ENCODE peak calls at places on chromosomes 7 and 10, in ten cellular contexts. Y is body of pancreas; Q is upper lobe of left lung; Z is spleen; S is CD8-positive, alpha-beta T cell; T is GM13976; I is bronchial epithelial cell; J is A549; P is HL-60; A is WTC11. G is an unnamed sample.

GRCh38 chr7:18102576-18102975 is 74.9 kb upstream of the PRPS1L1 start:
- DNase-seq in T (no peak), P (no peak), J (no peak), Z (no peak), A (no peak), Y (no peak), I (no peak), Q (no peak), S (no peak), G (no peak)

GRCh38 chr7:75727881-75728592 is 10.7 kb downstream of the HIP1 start:
- DNase-seq in I (peak; percentile 79), J (peak; percentile 52), P (no peak), S (peak; percentile 34), Q (peak; percentile 81), T (peak; percentile 33), A (no peak), Z (peak; percentile 78), Y (peak; percentile 80), G (no peak)

GRCh38 chr10:22611425-22612111 is 102.8 kb downstream of the PIP4K2A start:
- DNase-seq in Y (no peak), I (no peak), A (no peak), J (no peak), P (no peak), S (peak; percentile 58), Q (no peak), T (peak; percentile 40), Z (no peak), G (no peak)

GRCh38 chr10:47104786-47105385 is 193.7 kb downstream of the PTPN20 start:
- DNase-seq in Y (no peak), T (no peak), S (no peak), J (no peak), P (peak; percentile 89), Z (no peak), Q (peak; percentile 17), A (no peak), I (no peak), G (no peak)

GRCh38 chr7:153682628-153683027 is 369.6 kb upstream of the DPP6 start:
- DNase-seq in Y (no peak), I (no peak), J (no peak), S (no peak), Q (no peak), Z (no peak), P (no peak), A (no peak), T (no peak), G (no peak)

GRCh38 chr10:131195552-131196159 is 115.9 kb downstream of the TCERG1L start:
- DNase-seq in Z (peak; percentile 61), Q (peak; percentile 71), J (no peak), A (no peak), S (no peak), Y (no peak), I (no peak), T (no peak), P (no peak), G (peak; percentile 22)

GRCh38 chr7:155193716-155194115 is 104.0 kb upstream of the INSIG1 start:
- DNase-seq in S (no peak), P (no peak), J (no peak), T (no peak), Q (no peak), I (no peak), A (no peak), Z (no peak), Y (no peak), G (no peak)

GRCh38 chr7:100469227-100470044 is 5.4 kb upstream of the SPACDR start:
- DNase-seq in J (peak; percentile 90), S (peak; percentile 75), T (peak; percentile 92), Q (peak; percentile 91), Z (peak; percentile 96), Y (peak; percentile 91), A (peak; percentile 95), P (peak; percentile 73), I (peak; percentile 42), G (peak; percentile 96)

GRCh38 chr10:130756651-130757050 is 554.9 kb downstream of the TCERG1L start:
- DNase-seq in P (no peak), Z (peak; percentile 33), S (no peak), Q (no peak), T (no peak), Y (peak; percentile 4), A (no peak), I (no peak), J (no peak), G (peak; percentile 9)

GRCh38 chr7:155763721-155764431 is 48.4 kb downstream of the SHH start:
- DNase-seq in P (peak; percentile 18), Z (peak; percentile 86), Y (no peak), A (no peak), I (no peak), S (peak; percentile 23), T (peak; percentile 76), Q (no peak), J (no peak), G (no peak)

GRCh38 chr7:17405786-17406185 is 107.3 kb downstream of the AHR start:
- DNase-seq in T (no peak), Z (no peak), Y (no peak), I (peak; percentile 97), Q (no peak), S (no peak), J (peak; percentile 62), A (no peak), P (no peak), G (no peak)

GRCh38 chr10:21170216-21170615 is 273.1 kb upstream of the NEBL start:
- DNase-seq in Z (no peak), S (no peak), Q (no peak), J (no peak), I (no peak), Y (no peak), P (no peak), T (no peak), A (no peak), G (no peak)

GRCh38 chr10:21169271-21169670 is 272.2 kb upstream of the NEBL start:
- DNase-seq in A (no peak), P (no peak), Q (no peak), Y (peak; percentile 19), J (no peak), Z (no peak), I (no peak), T (no peak), S (no peak), G (no peak)

GRCh38 chr10:21171936-21172773 is 275.0 kb upstream of the NEBL start:
- DNase-seq in S (no peak), Z (no peak), I (no peak), P (no peak), J (no peak), Y (peak; percentile 53), T (no peak), Q (no peak), A (no peak), G (no peak)

GRCh38 chr10:21172774-21173432 is 275.8 kb upstream of the NEBL start:
- DNase-seq in S (no peak), Q (peak; percentile 86), T (peak; percentile 36), Y (peak; percentile 51), Z (no peak), J (peak; percentile 38), A (peak; percentile 20), I (no peak), P (no peak), G (peak; percentile 48)

DNA sequence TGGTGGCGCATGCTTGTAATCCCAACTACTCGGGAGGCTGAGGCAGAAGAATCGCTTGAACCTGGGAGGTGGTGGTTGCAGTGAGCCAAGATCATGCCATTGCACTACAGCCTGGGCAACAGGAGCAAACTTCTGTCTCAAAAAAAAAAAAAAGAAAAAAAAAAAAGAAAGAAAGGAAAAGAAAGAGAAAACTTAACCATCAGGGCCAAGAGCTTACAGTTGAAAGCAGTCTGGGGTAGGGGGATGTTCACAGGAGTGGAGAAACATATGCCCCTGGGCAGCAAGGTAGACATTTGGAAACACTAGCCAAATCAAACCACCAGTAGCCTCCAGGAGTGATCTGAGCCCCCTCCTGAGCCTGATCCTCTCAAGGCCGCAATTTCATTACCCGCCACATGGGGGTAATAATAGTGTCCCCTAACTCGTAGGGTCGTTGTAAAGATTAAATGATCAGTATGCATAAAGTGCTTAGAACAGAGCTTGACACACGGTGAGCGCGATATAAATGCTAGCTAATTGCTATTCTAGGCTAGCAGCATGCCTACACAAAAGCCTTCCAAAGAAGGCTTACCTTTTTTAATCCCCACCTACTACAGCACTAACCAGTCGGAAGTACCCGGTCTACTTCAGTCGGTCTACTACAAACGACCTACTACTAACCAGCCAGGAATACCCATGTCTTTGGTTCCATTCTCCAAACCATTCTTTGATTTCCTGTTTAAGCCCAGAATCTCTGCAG is 274.3 kb upstream of the NEBL start:
- DNase-seq in A (peak; percentile 52), Y (no peak), T (no peak), Z (no peak), Q (no peak), P (no peak), S (no peak), J (peak; percentile 43), I (no peak), G (no peak)
- TF ChIP-seq CTCF in A (peak; percentile 51), Y (peak; percentile 16), T (no peak), Z (no peak), Q (no peak), P (no peak), S (no peak), J (no peak), I (peak; percentile 24), G (peak; percentile 43)

GRCh38 chr10:2985729-2986232 is 81.6 kb upstream of the PFKP start:
- DNase-seq in S (no peak), Q (no peak), Y (peak; percentile 73), A (no peak), P (no peak), I (peak; percentile 92), J (peak; percentile 56), T (no peak), Z (no peak), G (no peak)
- TF ChIP-seq CTCF in S (no peak), Q (no peak), Y (no peak), A (no peak), P (no peak), I (peak; percentile 30), J (no peak), T (no peak), Z (no peak), G (no peak)

DNA sequence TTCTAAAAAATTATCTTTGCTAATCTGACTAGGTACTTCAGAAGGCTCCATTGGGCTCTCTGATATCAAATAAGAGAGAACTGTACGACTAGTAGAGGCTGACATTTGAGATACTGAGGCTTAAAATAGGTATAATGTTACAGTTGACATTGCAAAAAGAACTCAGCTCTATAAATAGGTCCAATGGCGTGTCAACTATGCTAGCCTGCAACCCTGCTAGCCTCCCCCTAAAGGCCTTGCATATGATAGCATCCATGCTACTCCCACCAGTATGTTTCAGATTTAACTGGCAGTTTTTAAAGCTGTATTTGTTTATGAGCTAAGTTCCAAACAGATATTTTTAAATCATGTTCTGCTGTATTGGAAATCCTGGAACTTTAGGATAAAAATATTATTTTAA is at the start of gene PPP1R3A:
- DNase-seq in Q (no peak), P (no peak), T (no peak), J (no peak), Z (no peak), I (no peak), A (no peak), S (no peak), Y (no peak), G (no peak)
- TF ChIP-seq CTCF in Q (no peak), P (no peak), T (no peak), J (no peak), Z (no peak), I (no peak), A (no peak), S (no peak), Y (no peak), G (no peak)

DNA sequence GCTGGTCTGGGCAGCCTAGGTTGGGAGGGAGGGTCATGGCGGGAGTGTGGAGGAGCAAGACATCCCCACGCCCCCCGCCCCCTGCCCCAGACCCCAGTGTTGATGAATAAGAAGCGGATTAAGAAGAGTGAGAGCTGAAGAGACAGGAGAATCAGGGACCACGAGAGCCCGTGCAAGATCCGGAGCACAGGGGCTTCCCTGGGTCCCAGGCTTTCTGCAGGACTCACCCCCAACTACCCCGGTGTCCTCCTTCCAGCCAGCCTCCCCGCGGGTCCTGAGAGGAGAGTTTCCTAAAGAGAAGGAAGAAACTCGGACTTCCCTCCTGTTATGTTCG is 20.1 kb downstream of the GHRHR start:
- DNase-seq in Y (no peak), Q (no peak), I (no peak), T (no peak), P (no peak), S (no peak), Z (no peak), A (no peak), J (no peak), G (no peak)
- TF ChIP-seq CTCF in Y (no peak), Q (no peak), I (no peak), T (no peak), P (no peak), S (no peak), Z (no peak), A (no peak), J (no peak), G (peak; percentile 32)

G was measured in mesothelial cell of epicardium.